ENCODE peak calls at places on chromosome X, in seven cellular contexts. One of them, this sample, is unnamed. For H3K4me1 and H3K9me3, the result is how much of the 10 kb centered on the place peaks cover.

GRCh38 chrX:65406532-65406931 is 128.1 kb downstream of the LAS1L start:
- DNase-seq in cardiac muscle cell: no peak
- DNase-seq in pancreas: no peak
- DNase-seq in neuronal stem cell: no peak
- DNase-seq in tibial artery: no peak
- DNase-seq in body of pancreas: no peak
- DNase-seq in heart left ventricle: no peak
- DNase-seq in this sample: no peak

GRCh38 chrX:153416781-153417180 is 5.5 kb downstream of the ZFP92 start:
- DNase-seq in neuronal stem cell: no peak
- DNase-seq in pancreas: no peak
- DNase-seq in body of pancreas: no peak
- DNase-seq in cardiac muscle cell: peak
- DNase-seq in heart left ventricle: no peak
- DNase-seq in tibial artery: no peak
- DNase-seq in this sample: peak

GRCh38 chrX:8629871-8630270 is 102.1 kb downstream of the ANOS1 start:
- DNase-seq in neuronal stem cell: no peak
- DNase-seq in heart left ventricle: no peak
- DNase-seq in body of pancreas: no peak
- DNase-seq in cardiac muscle cell: peak
- DNase-seq in tibial artery: no peak
- DNase-seq in pancreas: no peak
- DNase-seq in this sample: no peak

GRCh38 chrX:52594658-52595057 is 60.0 kb downstream of the SSX7 start:
- DNase-seq in cardiac muscle cell: no peak
- DNase-seq in neuronal stem cell: no peak
- DNase-seq in heart left ventricle: no peak
- DNase-seq in tibial artery: no peak
- DNase-seq in pancreas: no peak
- DNase-seq in body of pancreas: no peak
- DNase-seq in this sample: no peak

GRCh38 chrX:45803383-45803921 is 602.8 kb upstream of the DIPK2B start:
- DNase-seq in heart left ventricle: no peak
- DNase-seq in cardiac muscle cell: peak
- DNase-seq in body of pancreas: no peak
- DNase-seq in tibial artery: no peak
- DNase-seq in pancreas: no peak
- DNase-seq in neuronal stem cell: no peak
- DNase-seq in this sample: no peak

GRCh38 chrX:122046226-122046625 is 998.8 kb downstream of the GLUD2 start:
- DNase-seq in cardiac muscle cell: peak
- DNase-seq in tibial artery: no peak
- DNase-seq in pancreas: no peak
- DNase-seq in neuronal stem cell: no peak
- DNase-seq in heart left ventricle: no peak
- DNase-seq in body of pancreas: no peak
- DNase-seq in this sample: no peak

GRCh38 chrX:46710425-46710824 is 48.5 kb downstream of the SLC9A7 start:
- DNase-seq in neuronal stem cell: no peak
- DNase-seq in tibial artery: no peak
- DNase-seq in pancreas: peak
- DNase-seq in body of pancreas: no peak
- DNase-seq in heart left ventricle: no peak
- DNase-seq in cardiac muscle cell: peak
- DNase-seq in this sample: no peak

GRCh38 chrX:115486510-115486909 is 74.5 kb upstream of the PLS3 start:
- DNase-seq in tibial artery: no peak
- DNase-seq in pancreas: no peak
- DNase-seq in cardiac muscle cell: no peak
- DNase-seq in neuronal stem cell: no peak
- DNase-seq in body of pancreas: no peak
- DNase-seq in heart left ventricle: no peak
- DNase-seq in this sample: no peak

GRCh38 chrX:8721536-8721935 is 10.4 kb downstream of the ANOS1 start:
- DNase-seq in pancreas: no peak
- DNase-seq in body of pancreas: no peak
- DNase-seq in heart left ventricle: no peak
- DNase-seq in neuronal stem cell: no peak
- DNase-seq in tibial artery: no peak
- DNase-seq in cardiac muscle cell: no peak
- DNase-seq in this sample: no peak

GRCh38 chrX:31314921-31315320 is 243.1 kb upstream of the FTHL17 start:
- DNase-seq in heart left ventricle: peak
- DNase-seq in neuronal stem cell: no peak
- DNase-seq in cardiac muscle cell: peak
- DNase-seq in pancreas: no peak
- DNase-seq in body of pancreas: no peak
- DNase-seq in tibial artery: no peak
- DNase-seq in this sample: no peak

GRCh38 chrX:24575496-24575895 is 71.7 kb downstream of the PCYT1B start:
- DNase-seq in neuronal stem cell: no peak
- DNase-seq in cardiac muscle cell: no peak
- DNase-seq in pancreas: no peak
- DNase-seq in tibial artery: no peak
- DNase-seq in heart left ventricle: no peak
- DNase-seq in body of pancreas: no peak
- DNase-seq in this sample: no peak

GRCh38 chrX:3815896-3816664 is 102.6 kb upstream of the PRKX start:
- DNase-seq in neuronal stem cell: peak
- DNase-seq in cardiac muscle cell: peak
- DNase-seq in tibial artery: peak
- DNase-seq in body of pancreas: peak
- DNase-seq in pancreas: peak
- DNase-seq in heart left ventricle: peak
- DNase-seq in this sample: peak

GRCh38 chrX:30196322-30196721 is 19.0 kb upstream of the MAGEB2 start:
- DNase-seq in cardiac muscle cell: peak
- DNase-seq in pancreas: no peak
- DNase-seq in neuronal stem cell: no peak
- DNase-seq in heart left ventricle: no peak
- DNase-seq in body of pancreas: no peak
- DNase-seq in tibial artery: no peak
- DNase-seq in this sample: no peak

GRCh38 chrX:94600077-94600476 is 926.1 kb downstream of the FAM133A start:
- DNase-seq in neuronal stem cell: no peak
- DNase-seq in pancreas: no peak
- DNase-seq in body of pancreas: no peak
- DNase-seq in cardiac muscle cell: no peak
- DNase-seq in tibial artery: no peak
- DNase-seq in heart left ventricle: no peak
- DNase-seq in this sample: no peak

GRCh38 chrX:148269513-148269912 is 230.9 kb upstream of the AFF2 start:
- DNase-seq in heart left ventricle: no peak
- DNase-seq in tibial artery: no peak
- DNase-seq in pancreas: no peak
- DNase-seq in neuronal stem cell: no peak
- DNase-seq in body of pancreas: no peak
- DNase-seq in cardiac muscle cell: no peak
- DNase-seq in this sample: no peak

GRCh38 chrX:75278991-75279390 is 5.1 kb downstream of the UPRT start:
- DNase-seq in pancreas: no peak
- DNase-seq in tibial artery: no peak
- DNase-seq in heart left ventricle: no peak
- DNase-seq in body of pancreas: no peak
- DNase-seq in neuronal stem cell: no peak
- DNase-seq in cardiac muscle cell: no peak
- DNase-seq in this sample: no peak

GRCh38 chrX:151516538-151517187 is 46.8 kb upstream of the PASD1 start:
- DNase-seq in pancreas: no peak
- DNase-seq in heart left ventricle: no peak
- DNase-seq in tibial artery: no peak
- DNase-seq in cardiac muscle cell: no peak
- DNase-seq in neuronal stem cell: no peak
- DNase-seq in body of pancreas: no peak
- DNase-seq in this sample: no peak

GRCh38 chrX:71053217-71053621 is 14.9 kb downstream of the SNX12 start:
- DNase-seq in pancreas: no peak
- DNase-seq in neuronal stem cell: peak
- DNase-seq in cardiac muscle cell: peak
- DNase-seq in heart left ventricle: peak
- DNase-seq in body of pancreas: peak
- DNase-seq in tibial artery: no peak
- DNase-seq in this sample: peak

GRCh38 chrX:77061533-77061932 is 385.7 kb upstream of the FGF16 start:
- DNase-seq in tibial artery: peak
- DNase-seq in heart left ventricle: no peak
- DNase-seq in neuronal stem cell: no peak
- DNase-seq in cardiac muscle cell: no peak
- DNase-seq in pancreas: no peak
- DNase-seq in body of pancreas: no peak
- DNase-seq in this sample: peak

GRCh38 chrX:25144043-25144940 is 128.5 kb upstream of the ARX start:
- DNase-seq in cardiac muscle cell: peak
- DNase-seq in body of pancreas: peak
- DNase-seq in pancreas: peak
- DNase-seq in neuronal stem cell: peak
- DNase-seq in heart left ventricle: peak
- DNase-seq in tibial artery: peak
- DNase-seq in this sample: peak

GRCh38 chrX:46849933-46850332 is 13.1 kb downstream of the RP2 start:
- DNase-seq in neuronal stem cell: no peak
- DNase-seq in cardiac muscle cell: no peak
- DNase-seq in pancreas: no peak
- DNase-seq in tibial artery: no peak
- DNase-seq in heart left ventricle: no peak
- DNase-seq in body of pancreas: no peak
- DNase-seq in this sample: no peak

GRCh38 chrX:134908235-134908834 is 82.5 kb upstream of the SMIM10 start:
- DNase-seq in neuronal stem cell: no peak
- DNase-seq in pancreas: no peak
- DNase-seq in cardiac muscle cell: peak
- DNase-seq in heart left ventricle: no peak
- DNase-seq in body of pancreas: no peak
- DNase-seq in tibial artery: no peak
- DNase-seq in this sample: no peak

GRCh38 chrX:24506082-24506481 is 41.0 kb downstream of the PDK3 start:
- DNase-seq in tibial artery: no peak
- DNase-seq in heart left ventricle: no peak
- DNase-seq in body of pancreas: no peak
- DNase-seq in neuronal stem cell: no peak
- DNase-seq in pancreas: no peak
- DNase-seq in cardiac muscle cell: peak
- DNase-seq in this sample: no peak

GRCh38 chrX:150258463-150259430 is 104.4 kb upstream of the MAMLD1 start:
- DNase-seq in tibial artery: no peak
- DNase-seq in cardiac muscle cell: no peak
- DNase-seq in heart left ventricle: no peak
- DNase-seq in neuronal stem cell: no peak
- DNase-seq in body of pancreas: no peak
- DNase-seq in pancreas: no peak
- DNase-seq in this sample: no peak

GRCh38 chrX:68839771-68840170 is 10.9 kb downstream of the EFNB1 start:
- DNase-seq in heart left ventricle: no peak
- DNase-seq in neuronal stem cell: no peak
- DNase-seq in pancreas: no peak
- DNase-seq in body of pancreas: no peak
- DNase-seq in cardiac muscle cell: no peak
- DNase-seq in tibial artery: no peak
- DNase-seq in this sample: no peak

GRCh38 chrX:5080812-5081211 is 1147.9 kb downstream of the NLGN4X start:
- DNase-seq in pancreas: no peak
- DNase-seq in tibial artery: no peak
- DNase-seq in neuronal stem cell: no peak
- DNase-seq in body of pancreas: no peak
- DNase-seq in heart left ventricle: no peak
- DNase-seq in cardiac muscle cell: no peak
- DNase-seq in this sample: no peak

DNA sequence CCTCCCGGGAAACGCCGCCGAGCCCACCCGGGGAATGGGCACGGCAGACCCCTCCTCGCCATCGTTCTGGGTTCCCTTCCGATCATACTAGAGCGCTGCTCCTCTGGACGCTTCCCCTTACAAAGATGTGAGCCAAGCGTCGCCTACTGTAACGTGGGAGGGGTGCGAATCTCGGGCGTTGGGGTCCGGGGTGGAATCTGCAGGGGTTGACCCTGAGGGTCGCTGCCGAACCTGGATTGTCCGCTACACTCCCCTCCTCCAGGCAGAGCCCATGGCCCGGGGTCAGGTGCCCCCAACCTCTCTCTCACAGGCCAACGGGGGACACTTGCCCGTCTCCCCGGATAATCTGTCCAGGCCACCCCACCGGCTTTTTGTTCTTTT is 13.8 kb downstream of the BCOR start:
- DNase-seq in body of pancreas: no peak
- DNase-seq in cardiac muscle cell: no peak
- DNase-seq in tibial artery: no peak
- DNase-seq in neuronal stem cell: no peak
- DNase-seq in pancreas: no peak
- DNase-seq in heart left ventricle: no peak
- DNase-seq in this sample: peak
- H3K4me1 ChIP-seq in body of pancreas: half or more
- H3K4me1 ChIP-seq in cardiac muscle cell: half or more
- H3K4me1 ChIP-seq in tibial artery: half or more
- H3K4me1 ChIP-seq in neuronal stem cell: under half
- H3K4me1 ChIP-seq in pancreas: under half
- H3K4me1 ChIP-seq in heart left ventricle: under half
- H3K4me1 ChIP-seq in this sample: under half

GRCh38 chrX:19585370-19586082 is 70.2 kb upstream of the MAP3K15 start:
- DNase-seq in neuronal stem cell: no peak
- DNase-seq in heart left ventricle: no peak
- DNase-seq in cardiac muscle cell: no peak
- DNase-seq in tibial artery: no peak
- DNase-seq in pancreas: no peak
- DNase-seq in body of pancreas: no peak
- DNase-seq in this sample: no peak
- H3K9me3 ChIP-seq in neuronal stem cell: under half
- H3K9me3 ChIP-seq in heart left ventricle: under half
- H3K9me3 ChIP-seq in cardiac muscle cell: under half
- H3K9me3 ChIP-seq in tibial artery: under half
- H3K9me3 ChIP-seq in pancreas: under half
- H3K9me3 ChIP-seq in body of pancreas: under half
- H3K9me3 ChIP-seq in this sample: under half

DNA sequence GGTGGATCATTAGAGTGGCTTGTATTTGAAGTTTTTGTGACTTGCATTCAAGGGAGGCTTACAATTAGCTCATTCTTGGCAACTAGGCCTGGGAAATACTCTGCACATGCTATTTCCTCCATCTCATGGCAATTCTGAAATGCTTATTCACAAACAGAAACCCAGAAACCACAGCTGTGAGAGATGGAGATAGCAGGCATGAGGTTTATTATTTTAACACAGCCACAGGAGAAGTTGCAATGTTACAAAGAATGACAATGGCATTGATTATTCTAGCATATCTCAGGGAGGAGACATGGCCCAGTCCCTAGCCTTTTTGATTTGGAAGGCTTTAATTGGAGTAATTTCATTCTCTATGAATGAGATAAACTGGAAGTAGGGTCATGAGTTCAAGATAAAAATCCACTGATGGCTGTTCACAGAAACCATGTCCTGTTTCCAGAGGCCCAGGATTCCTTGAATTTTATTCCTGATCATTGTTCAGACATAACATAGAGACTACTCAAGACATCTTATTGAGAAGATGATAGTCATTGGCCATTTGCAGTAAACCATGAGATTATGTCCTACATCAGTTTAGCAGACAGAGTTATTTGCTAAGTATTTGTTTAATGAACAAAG is 123.9 kb downstream of the MID1 start:
- DNase-seq in cardiac muscle cell: peak
- DNase-seq in pancreas: no peak
- DNase-seq in tibial artery: no peak
- DNase-seq in neuronal stem cell: no peak
- DNase-seq in heart left ventricle: no peak
- DNase-seq in body of pancreas: no peak
- DNase-seq in this sample: no peak
- H3K27ac ChIP-seq in cardiac muscle cell: peak
- H3K27ac ChIP-seq in pancreas: no peak
- H3K27ac ChIP-seq in tibial artery: no peak
- H3K27ac ChIP-seq in neuronal stem cell: no peak
- H3K27ac ChIP-seq in heart left ventricle: peak
- H3K27ac ChIP-seq in body of pancreas: no peak
- H3K27ac ChIP-seq in this sample: no peak

GRCh38 chrX:133440081-133440796 is 24.9 kb upstream of the GPC4 start:
- DNase-seq in body of pancreas: no peak
- DNase-seq in neuronal stem cell: peak
- DNase-seq in pancreas: no peak
- DNase-seq in tibial artery: no peak
- DNase-seq in cardiac muscle cell: no peak
- DNase-seq in heart left ventricle: no peak
- DNase-seq in this sample: no peak
- H3K4me1 ChIP-seq in body of pancreas: under half
- H3K4me1 ChIP-seq in neuronal stem cell: under half
- H3K4me1 ChIP-seq in pancreas: under half
- H3K4me1 ChIP-seq in tibial artery: under half
- H3K4me1 ChIP-seq in cardiac muscle cell: under half
- H3K4me1 ChIP-seq in heart left ventricle: under half
- H3K4me1 ChIP-seq in this sample: under half

This sample was measured in right cardiac atrium.